ENCODE peak calls at places on chromosome 10, in eight cellular contexts. One of them, this sample, is unnamed.

GRCh38 chr10:91043173-91043910 is 122.5 kb upstream of the ANKRD1 start:
- DNase-seq in hepatocyte: peak; percentile 38
- DNase-seq in OCI-LY7: peak; percentile 16
- DNase-seq in GM23248: peak; percentile 35
- DNase-seq in PC-3: peak; percentile 46
- DNase-seq in HCT116: peak; percentile 21
- DNase-seq in PC-9: peak; percentile 2
- DNase-seq in SK-N-SH: peak; percentile 52
- DNase-seq in this sample: peak; percentile 56

GRCh38 chr10:101303087-101303753 is 50.7 kb upstream of the BTRC start:
- DNase-seq in OCI-LY7: no peak
- DNase-seq in SK-N-SH: no peak
- DNase-seq in PC-3: no peak
- DNase-seq in hepatocyte: no peak
- DNase-seq in GM23248: peak; percentile 45
- DNase-seq in PC-9: no peak
- DNase-seq in HCT116: no peak
- DNase-seq in this sample: no peak

GRCh38 chr10:89369142-89370105 is 8.4 kb upstream of the IFIT1B start:
- DNase-seq in OCI-LY7: peak; percentile 23
- DNase-seq in PC-3: peak; percentile 59
- DNase-seq in PC-9: no peak
- DNase-seq in hepatocyte: peak; percentile 50
- DNase-seq in GM23248: peak; percentile 79
- DNase-seq in SK-N-SH: peak; percentile 35
- DNase-seq in HCT116: no peak
- DNase-seq in this sample: peak; percentile 56

GRCh38 chr10:126160971-126161630 is 227.2 kb downstream of the ADAM12 start:
- DNase-seq in hepatocyte: peak; percentile 29
- DNase-seq in SK-N-SH: no peak
- DNase-seq in PC-9: no peak
- DNase-seq in OCI-LY7: no peak
- DNase-seq in HCT116: peak; percentile 50
- DNase-seq in GM23248: no peak
- DNase-seq in PC-3: peak; percentile 22
- DNase-seq in this sample: peak; percentile 48

GRCh38 chr10:49327036-49327813 is 28.3 kb downstream of the C10orf71 start:
- DNase-seq in SK-N-SH: no peak
- DNase-seq in HCT116: no peak
- DNase-seq in GM23248: no peak
- DNase-seq in PC-3: no peak
- DNase-seq in OCI-LY7: no peak
- DNase-seq in PC-9: no peak
- DNase-seq in hepatocyte: no peak
- DNase-seq in this sample: no peak

GRCh38 chr10:110007171-110007700 is 548 bp upstream of the ADD3 start:
- DNase-seq in SK-N-SH: no peak
- DNase-seq in OCI-LY7: no peak
- DNase-seq in HCT116: no peak
- DNase-seq in PC-9: no peak
- DNase-seq in PC-3: no peak
- DNase-seq in GM23248: peak; percentile 89
- DNase-seq in hepatocyte: no peak
- DNase-seq in this sample: no peak

GRCh38 chr10:47257396-47258120 is 42.4 kb upstream of the GDF10 start:
- DNase-seq in hepatocyte: no peak
- DNase-seq in GM23248: peak; percentile 58
- DNase-seq in PC-9: no peak
- DNase-seq in SK-N-SH: no peak
- DNase-seq in OCI-LY7: no peak
- DNase-seq in HCT116: no peak
- DNase-seq in PC-3: peak; percentile 10
- DNase-seq in this sample: no peak

GRCh38 chr10:78211476-78212110 is 177.9 kb downstream of the RPS24 start:
- DNase-seq in HCT116: peak; percentile 6
- DNase-seq in OCI-LY7: peak; percentile 33
- DNase-seq in SK-N-SH: peak; percentile 71
- DNase-seq in GM23248: peak; percentile 79
- DNase-seq in PC-9: peak; percentile 41
- DNase-seq in PC-3: peak; percentile 92
- DNase-seq in hepatocyte: peak; percentile 69
- DNase-seq in this sample: peak; percentile 35

GRCh38 chr10:29039659-29040309 is 249.1 kb upstream of the LYZL1 start:
- DNase-seq in OCI-LY7: no peak
- DNase-seq in hepatocyte: peak; percentile 32
- DNase-seq in GM23248: peak; percentile 51
- DNase-seq in SK-N-SH: no peak
- DNase-seq in PC-3: peak; percentile 29
- DNase-seq in PC-9: no peak
- DNase-seq in HCT116: no peak
- DNase-seq in this sample: no peak

GRCh38 chr10:31263903-31264302 is 55.1 kb upstream of the ZEB1 start:
- DNase-seq in HCT116: no peak
- DNase-seq in hepatocyte: no peak
- DNase-seq in SK-N-SH: no peak
- DNase-seq in PC-9: no peak
- DNase-seq in OCI-LY7: no peak
- DNase-seq in GM23248: peak; percentile 19
- DNase-seq in PC-3: peak; percentile 36
- DNase-seq in this sample: no peak

GRCh38 chr10:65294329-65294728 is 1631.5 kb upstream of the LRRTM3 start:
- DNase-seq in PC-3: peak; percentile 79
- DNase-seq in OCI-LY7: no peak
- DNase-seq in HCT116: no peak
- DNase-seq in SK-N-SH: no peak
- DNase-seq in GM23248: no peak
- DNase-seq in hepatocyte: peak; percentile 23
- DNase-seq in PC-9: no peak
- DNase-seq in this sample: peak; percentile 30

GRCh38 chr10:87861566-87861952 is 1.8 kb downstream of the KLLN start:
- DNase-seq in SK-N-SH: no peak
- DNase-seq in hepatocyte: peak; percentile 87
- DNase-seq in HCT116: no peak
- DNase-seq in PC-3: peak; percentile 84
- DNase-seq in OCI-LY7: peak; percentile 82
- DNase-seq in GM23248: peak; percentile 94
- DNase-seq in PC-9: peak; percentile 71
- DNase-seq in this sample: peak; percentile 63

GRCh38 chr10:4086041-4086886 is 301.3 kb upstream of the KLF6 start:
- DNase-seq in SK-N-SH: no peak
- DNase-seq in HCT116: no peak
- DNase-seq in OCI-LY7: no peak
- DNase-seq in PC-9: no peak
- DNase-seq in PC-3: no peak
- DNase-seq in hepatocyte: no peak
- DNase-seq in GM23248: no peak
- DNase-seq in this sample: no peak

GRCh38 chr10:109866168-109866994 is 56.9 kb downstream of the XPNPEP1 start:
- DNase-seq in PC-9: no peak
- DNase-seq in hepatocyte: peak; percentile 25
- DNase-seq in SK-N-SH: peak; percentile 39
- DNase-seq in GM23248: peak; percentile 23
- DNase-seq in HCT116: peak; percentile 6
- DNase-seq in OCI-LY7: peak; percentile 11
- DNase-seq in PC-3: peak; percentile 9
- DNase-seq in this sample: peak; percentile 52

GRCh38 chr10:99560277-99561126 is 27.8 kb downstream of the NKX2-3 start:
- DNase-seq in OCI-LY7: peak; percentile 58
- DNase-seq in PC-3: peak; percentile 60
- DNase-seq in HCT116: peak; percentile 61
- DNase-seq in hepatocyte: peak; percentile 83
- DNase-seq in PC-9: peak; percentile 22
- DNase-seq in SK-N-SH: peak; percentile 56
- DNase-seq in GM23248: peak; percentile 68
- DNase-seq in this sample: peak; percentile 94

GRCh38 chr10:21927601-21928000 is 75.9 kb downstream of the DNAJC1 start:
- DNase-seq in hepatocyte: no peak
- DNase-seq in HCT116: no peak
- DNase-seq in PC-9: no peak
- DNase-seq in PC-3: peak; percentile 5
- DNase-seq in OCI-LY7: no peak
- DNase-seq in SK-N-SH: no peak
- DNase-seq in GM23248: peak; percentile 63
- DNase-seq in this sample: no peak

GRCh38 chr10:80324086-80324485 is 32.5 kb downstream of the DYDC1 start:
- DNase-seq in GM23248: peak; percentile 49
- DNase-seq in hepatocyte: no peak
- DNase-seq in PC-3: no peak
- DNase-seq in PC-9: no peak
- DNase-seq in SK-N-SH: no peak
- DNase-seq in HCT116: no peak
- DNase-seq in OCI-LY7: no peak
- DNase-seq in this sample: no peak

GRCh38 chr10:15349133-15349532 is 22.0 kb downstream of the FAM171A1 start:
- DNase-seq in PC-9: no peak
- DNase-seq in hepatocyte: no peak
- DNase-seq in PC-3: no peak
- DNase-seq in SK-N-SH: no peak
- DNase-seq in GM23248: no peak
- DNase-seq in OCI-LY7: no peak
- DNase-seq in HCT116: no peak
- DNase-seq in this sample: no peak

GRCh38 chr10:46028584-46029570 is 1.5 kb downstream of the NCOA4 start:
- DNase-seq in OCI-LY7: peak; percentile 80
- DNase-seq in PC-9: peak; percentile 25
- DNase-seq in PC-3: peak; percentile 74
- DNase-seq in SK-N-SH: peak; percentile 62
- DNase-seq in GM23248: peak; percentile 85
- DNase-seq in hepatocyte: peak; percentile 83
- DNase-seq in HCT116: peak; percentile 71
- DNase-seq in this sample: peak; percentile 77

GRCh38 chr10:102480396-102480795 is 22.1 kb downstream of the ACTR1A start:
- DNase-seq in PC-3: no peak
- DNase-seq in OCI-LY7: no peak
- DNase-seq in GM23248: no peak
- DNase-seq in hepatocyte: no peak
- DNase-seq in PC-9: no peak
- DNase-seq in SK-N-SH: no peak
- DNase-seq in HCT116: no peak
- DNase-seq in this sample: no peak
- H3K27ac ChIP-seq in PC-3: no peak overlapping the region
- H3K27ac ChIP-seq in OCI-LY7: no peak overlapping the region
- H3K27ac ChIP-seq in GM23248: no peak overlapping the region
- H3K27ac ChIP-seq in hepatocyte: no peak overlapping the region
- H3K27ac ChIP-seq in PC-9: no peak overlapping the region
- H3K27ac ChIP-seq in SK-N-SH: no peak overlapping the region
- H3K27ac ChIP-seq in HCT116: no peak overlapping the region
- H3K27ac ChIP-seq in this sample: no peak overlapping the region

GRCh38 chr10:118838364-118838763 is 83.6 kb upstream of the CACUL1 start:
- DNase-seq in SK-N-SH: no peak
- DNase-seq in PC-9: no peak
- DNase-seq in GM23248: no peak
- DNase-seq in HCT116: no peak
- DNase-seq in PC-3: no peak
- DNase-seq in OCI-LY7: no peak
- DNase-seq in hepatocyte: no peak
- DNase-seq in this sample: no peak
- H3K9me2 ChIP-seq in SK-N-SH: no peaks in the 10 kb centered on the region
- H3K9me2 ChIP-seq in PC-9: no peaks in the 10 kb centered on the region
- H3K9me2 ChIP-seq in GM23248: no peaks in the 10 kb centered on the region
- H3K9me2 ChIP-seq in HCT116: no peaks in the 10 kb centered on the region
- H3K9me2 ChIP-seq in PC-3: no peaks in the 10 kb centered on the region
- H3K9me2 ChIP-seq in OCI-LY7: no peaks in the 10 kb centered on the region
- H3K9me2 ChIP-seq in hepatocyte: no peaks in the 10 kb centered on the region
- H3K9me2 ChIP-seq in this sample: no peaks in the 10 kb centered on the region

DNA sequence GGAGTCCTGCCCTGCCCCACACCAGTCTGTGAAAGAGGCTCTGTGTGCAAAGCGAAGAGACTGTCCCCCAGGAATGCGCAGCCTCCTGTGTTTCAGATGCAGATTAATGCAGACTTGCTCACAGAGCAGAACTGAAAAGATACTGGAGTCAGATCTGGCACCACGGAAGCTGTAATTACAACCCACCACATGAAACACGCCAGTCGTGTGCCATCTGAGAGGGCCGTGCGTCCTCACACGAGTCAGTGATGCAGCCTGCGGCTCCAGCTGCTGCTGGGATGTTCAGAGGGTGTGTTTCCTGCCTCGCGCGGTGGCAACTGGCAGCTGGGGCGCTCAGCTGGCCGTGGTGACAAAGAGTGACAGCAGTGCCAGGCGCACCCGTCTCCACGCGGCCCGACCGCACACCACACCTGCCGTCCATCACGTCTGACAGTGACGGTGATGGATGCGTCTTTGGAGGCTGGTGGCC is 50.0 kb downstream of the NKX6-2 start:
- DNase-seq in hepatocyte: no peak
- DNase-seq in PC-3: no peak
- DNase-seq in HCT116: no peak
- DNase-seq in PC-9: no peak
- DNase-seq in OCI-LY7: no peak
- DNase-seq in GM23248: no peak
- DNase-seq in SK-N-SH: peak; percentile 63
- DNase-seq in this sample: no peak
- H3K27ac ChIP-seq in hepatocyte: no peak overlapping the region
- H3K27ac ChIP-seq in PC-3: no peak overlapping the region
- H3K27ac ChIP-seq in HCT116: no peak overlapping the region
- H3K27ac ChIP-seq in PC-9: no peak overlapping the region
- H3K27ac ChIP-seq in OCI-LY7: no peak overlapping the region
- H3K27ac ChIP-seq in GM23248: no peak overlapping the region
- H3K27ac ChIP-seq in SK-N-SH: no peak overlapping the region
- H3K27ac ChIP-seq in this sample: no peak overlapping the region

GRCh38 chr10:56881218-56881617 is 520.2 kb upstream of the ZWINT start:
- DNase-seq in PC-9: no peak
- DNase-seq in hepatocyte: no peak
- DNase-seq in HCT116: no peak
- DNase-seq in SK-N-SH: no peak
- DNase-seq in PC-3: no peak
- DNase-seq in GM23248: no peak
- DNase-seq in OCI-LY7: no peak
- DNase-seq in this sample: no peak
- H3K9me2 ChIP-seq in PC-9: no peaks in the 10 kb centered on the region
- H3K9me2 ChIP-seq in hepatocyte: no peaks in the 10 kb centered on the region
- H3K9me2 ChIP-seq in HCT116: no peaks in the 10 kb centered on the region
- H3K9me2 ChIP-seq in SK-N-SH: no peaks in the 10 kb centered on the region
- H3K9me2 ChIP-seq in PC-3: no peaks in the 10 kb centered on the region
- H3K9me2 ChIP-seq in GM23248: no peaks in the 10 kb centered on the region
- H3K9me2 ChIP-seq in OCI-LY7: no peaks in the 10 kb centered on the region
- H3K9me2 ChIP-seq in this sample: no peaks in the 10 kb centered on the region

GRCh38 chr10:71752391-71753090 is 20.8 kb downstream of the VSIR start:
- DNase-seq in HCT116: no peak
- DNase-seq in hepatocyte: no peak
- DNase-seq in GM23248: no peak
- DNase-seq in SK-N-SH: no peak
- DNase-seq in PC-9: no peak
- DNase-seq in PC-3: no peak
- DNase-seq in OCI-LY7: peak; percentile 72
- DNase-seq in this sample: no peak
- H3K27ac ChIP-seq in HCT116: no peak overlapping the region
- H3K27ac ChIP-seq in hepatocyte: peak overlapping the region; percentile 40
- H3K27ac ChIP-seq in GM23248: no peak overlapping the region
- H3K27ac ChIP-seq in SK-N-SH: no peak overlapping the region
- H3K27ac ChIP-seq in PC-9: no peak overlapping the region
- H3K27ac ChIP-seq in PC-3: no peak overlapping the region
- H3K27ac ChIP-seq in OCI-LY7: peak overlapping the region; percentile 64
- H3K27ac ChIP-seq in this sample: no peak overlapping the region

This sample was measured in GM23338.